ENCODE peak calls at places on chromosomes 16 and 17, in six cellular contexts. Y is GM23248, T is PC-3, U is MM.1S, O is PC-9, E is GM23338. A is an unnamed sample.

GRCh38 chr16:54193656-54194007 is 93.0 kb downstream of the IRX3 start:
- DNase-seq in Y (peak; percentile 88), T (peak; percentile 44), U (peak; percentile 50), O (peak; percentile 58), E (peak; percentile 82), A (peak; percentile 83)

GRCh38 chr17:5630434-5630833 is 46.1 kb upstream of the NLRP1 start:
- DNase-seq in Y (peak; percentile 95), T (peak; percentile 20), U (no peak), O (no peak), E (no peak), A (no peak)

GRCh38 chr17:17721140-17721668 is 39.9 kb downstream of the RAI1 start:
- DNase-seq in Y (no peak), T (peak; percentile 53), U (no peak), O (peak; percentile 54), E (no peak), A (no peak)

GRCh38 chr16:12262454-12263180 is 286.1 kb downstream of the SNX29 start:
- DNase-seq in Y (peak; percentile 15), T (no peak), U (no peak), O (no peak), E (no peak), A (no peak)

GRCh38 chr17:67837965-67838364 is 12.7 kb downstream of the BPTF start:
- DNase-seq in Y (no peak), T (peak; percentile 1), U (no peak), O (no peak), E (no peak), A (no peak)

GRCh38 chr17:21357281-21357680 is 18.9 kb upstream of the KCNJ12 start:
- DNase-seq in Y (no peak), T (no peak), U (no peak), O (no peak), E (no peak), A (no peak)

GRCh38 chr17:62923515-62924150 is 42.4 kb upstream of the TANC2 start:
- DNase-seq in Y (no peak), T (no peak), U (no peak), O (no peak), E (no peak), A (no peak)

GRCh38 chr16:67235816-67236547 is 9.1 kb downstream of the TMEM208 start:
- DNase-seq in Y (peak; percentile 36), T (no peak), U (no peak), O (no peak), E (no peak), A (no peak)

GRCh38 chr16:72934661-72935403 is 113.1 kb downstream of the ZFHX3 start:
- DNase-seq in Y (no peak), T (no peak), U (no peak), O (no peak), E (no peak), A (no peak)

GRCh38 chr17:45146616-45147101 is 1.6 kb upstream of the HEXIM1 start:
- DNase-seq in Y (peak; percentile 56), T (no peak), U (no peak), O (peak; percentile 91), E (no peak), A (no peak)

GRCh38 chr17:41689497-41690299 is 1.0 kb downstream of the EIF1 start:
- DNase-seq in Y (peak; percentile 75), T (peak; percentile 43), U (peak; percentile 74), O (peak; percentile 40), E (peak; percentile 83), A (peak; percentile 72)

GRCh38 chr17:45402916-45403315 is 29.8 kb downstream of the ARHGAP27 start:
- DNase-seq in Y (no peak), T (no peak), U (no peak), O (no peak), E (no peak), A (no peak)

GRCh38 chr16:47136101-47136820 is 7.5 kb downstream of the NETO2 start:
- DNase-seq in Y (peak; percentile 16), T (peak; percentile 57), U (no peak), O (peak; percentile 62), E (no peak), A (no peak)

GRCh38 chr17:68602267-68602644 is 1.1 kb upstream of the FAM20A start:
- DNase-seq in Y (peak; percentile 38), T (no peak), U (no peak), O (no peak), E (no peak), A (no peak)

GRCh38 chr17:65254166-65254565 is 117.0 kb downstream of the RGS9 start:
- DNase-seq in Y (peak; percentile 33), T (peak; percentile 42), U (no peak), O (no peak), E (peak; percentile 17), A (peak; percentile 60)

GRCh38 chr16:69223882-69224281 is 36.9 kb downstream of the SNTB2 start:
- DNase-seq in Y (peak; percentile 81), T (peak; percentile 41), U (no peak), O (no peak), E (no peak), A (no peak)

GRCh38 chr17:18102640-18103039 is 5.9 kb upstream of the MYO15A start:
- DNase-seq in Y (no peak), T (no peak), U (no peak), O (no peak), E (no peak), A (no peak)

GRCh38 chr16:87515475-87516330 is 22.9 kb upstream of the ZCCHC14 start:
- DNase-seq in Y (no peak), T (no peak), U (no peak), O (no peak), E (no peak), A (peak; percentile 51)

GRCh38 chr16:2532494-2533141 is 1.4 kb upstream of the CEMP1 start:
- DNase-seq in Y (peak; percentile 60), T (peak; percentile 64), U (peak; percentile 61), O (peak; percentile 48), E (peak; percentile 90), A (peak; percentile 22)

GRCh38 chr16:27572711-27573110 is 22.8 kb downstream of the KATNIP start:
- DNase-seq in Y (peak; percentile 27), T (no peak), U (no peak), O (no peak), E (no peak), A (no peak)

GRCh38 chr17:33602981-33603380 is 309.9 kb upstream of the ASIC2 start:
- DNase-seq in Y (peak; percentile 3), T (no peak), U (no peak), O (no peak), E (peak; percentile 50), A (peak; percentile 79)

GRCh38 chr16:85617948-85618347 is 4.8 kb downstream of the GSE1 start:
- DNase-seq in Y (no peak), T (peak; percentile 63), U (no peak), O (no peak), E (no peak), A (no peak)

GRCh38 chr17:31148205-31148604 is 53.4 kb downstream of the NF1 start:
- DNase-seq in Y (no peak), T (no peak), U (no peak), O (no peak), E (no peak), A (no peak)

GRCh38 chr17:31152271-31152670 is 57.5 kb downstream of the NF1 start:
- DNase-seq in Y (no peak), T (no peak), U (no peak), O (no peak), E (no peak), A (no peak)

GRCh38 chr17:31144427-31144826 is 49.6 kb downstream of the NF1 start:
- DNase-seq in Y (no peak), T (no peak), U (no peak), O (no peak), E (peak; percentile 46), A (peak; percentile 50)

GRCh38 chr17:31147507-31148202 is 52.9 kb downstream of the NF1 start:
- DNase-seq in Y (no peak), T (no peak), U (no peak), O (no peak), E (no peak), A (peak; percentile 32)
- H3K4me3 ChIP-seq in Y (no peak overlapping the region), T (no peak overlapping the region), U (no peak overlapping the region), O (no peak overlapping the region), E (no peak overlapping the region), A (no peak overlapping the region)

GRCh38 chr17:47685556-47686275 is 8.2 kb upstream of the TBKBP1 start:
- DNase-seq in Y (peak; percentile 80), T (no peak), U (no peak), O (peak; percentile 49), E (no peak), A (no peak)

GRCh38 chr17:47684025-47684424 is 9.9 kb upstream of the TBKBP1 start:
- DNase-seq in Y (no peak), T (no peak), U (no peak), O (no peak), E (no peak), A (no peak)

GRCh38 chr17:47686276-47686635 is 7.7 kb upstream of the TBKBP1 start:
- DNase-seq in Y (peak; percentile 86), T (no peak), U (no peak), O (peak; percentile 56), E (no peak), A (no peak)

GRCh38 chr17:47686661-47687327 is 7.2 kb upstream of the TBKBP1 start:
- DNase-seq in Y (peak; percentile 86), T (no peak), U (no peak), O (no peak), E (no peak), A (no peak)

GRCh38 chr17:47684535-47685193 is 9.3 kb upstream of the TBKBP1 start:
- DNase-seq in Y (no peak), T (no peak), U (no peak), O (no peak), E (no peak), A (no peak)
- H3F3A ChIP-seq in Y (peaks cover 84% of the 10 kb centered on the region), T (peaks cover 12% of the 10 kb centered on the region), U (peaks cover 34% of the 10 kb centered on the region), O (peaks cover 88% of the 10 kb centered on the region), E (peaks cover 41% of the 10 kb centered on the region), A (peaks cover 83% of the 10 kb centered on the region)

GRCh38 chr17:49576906-49577650 is 1.4 kb downstream of the NXPH3 start:
- DNase-seq in Y (no peak), T (no peak), U (no peak), O (no peak), E (no peak), A (no peak)
- TF ChIP-seq EZH2 in Y (no peak), T (no peak), U (no peak), O (no peak), E (no peak), A (no peak)

GRCh38 chr17:60371416-60371815 is 20.5 kb downstream of the USP32 start:
- DNase-seq in Y (no peak), T (no peak), U (no peak), O (no peak), E (no peak), A (no peak)

GRCh38 chr17:60371818-60372510 is 20.0 kb downstream of the USP32 start:
- DNase-seq in Y (no peak), T (peak; percentile 57), U (no peak), O (no peak), E (no peak), A (no peak)

GRCh38 chr17:60369727-60370126 is 22.2 kb downstream of the USP32 start:
- DNase-seq in Y (no peak), T (no peak), U (no peak), O (no peak), E (no peak), A (no peak)

DNA sequence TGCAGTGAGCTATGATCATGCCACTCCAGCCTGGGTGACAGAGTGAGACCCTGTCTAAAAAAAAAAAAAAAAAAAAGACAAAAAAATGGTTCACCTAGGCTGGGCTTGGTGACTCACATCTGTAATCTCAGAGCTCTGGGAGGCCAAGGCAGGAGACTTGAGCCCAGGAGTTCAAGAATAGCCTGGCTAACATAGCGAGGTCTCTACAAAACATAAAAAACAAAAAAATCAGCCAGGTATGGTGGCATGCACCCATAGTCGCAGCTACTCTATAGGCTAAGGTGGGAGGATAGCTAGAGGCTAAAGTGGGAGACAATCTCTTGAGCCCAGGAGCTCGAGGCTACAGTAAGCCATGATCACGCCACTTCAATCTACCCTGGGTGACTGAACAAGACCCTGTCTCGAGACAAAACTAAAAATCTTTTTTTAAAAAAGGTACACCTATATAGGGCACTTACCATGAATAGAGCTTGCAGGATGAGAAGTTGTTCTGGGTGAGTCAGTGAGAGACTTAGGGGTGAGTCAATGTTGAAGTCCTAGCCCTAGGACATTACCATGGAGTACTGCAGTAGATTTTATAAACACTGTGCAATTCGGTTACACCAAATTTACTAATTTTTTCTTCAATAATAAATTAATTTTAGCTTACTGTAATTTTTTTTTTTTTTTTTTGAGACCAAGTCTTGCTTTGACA is 19.0 kb downstream of the USP32 start:
- DNase-seq in Y (peak; percentile 87), T (peak; percentile 88), U (no peak), O (peak; percentile 78), E (no peak), A (no peak)
- H3K4me3 ChIP-seq in Y (no peak overlapping the region), T (peak overlapping the region; percentile 14), U (no peak overlapping the region), O (no peak overlapping the region), E (no peak overlapping the region), A (no peak overlapping the region)

A was measured in neural progenitor cell.